ENCODE peak calls at places on chromosomes 12 and 14, in nine cellular contexts. X is PC-3, J is GM23338, V is GM23248, U is neural progenitor cell, E is MM.1S, T is HCT116, B is SK-N-SH, R is hepatocyte. I is an unnamed sample. For H4K20me1 and H3K79me2, the result is how much of the 10 kb centered on the place peaks cover.

GRCh38 chr14:59429798-59430197 is 35.4 kb downstream of the GPR135 start:
- DNase-seq in V (no peak), E (no peak), T (no peak), X (no peak), B (no peak), U (no peak), R (no peak), J (no peak), I (no peak)

GRCh38 chr12:103268831-103269514 is 226.8 kb downstream of the C12orf42 start:
- DNase-seq in V (no peak), T (no peak), E (no peak), R (no peak), U (no peak), X (no peak), J (no peak), B (no peak), I (no peak)

GRCh38 chr12:106305376-106305775 is 2.8 kb downstream of the TCP11L2 start:
- DNase-seq in J (peak), V (peak), T (no peak), U (peak), R (peak), B (no peak), X (no peak), E (no peak), I (no peak)

GRCh38 chr14:79018846-79019245 is 848.7 kb downstream of the NRXN3 start:
- DNase-seq in V (peak), J (no peak), X (peak), E (no peak), T (no peak), U (no peak), B (no peak), R (no peak), I (no peak)

GRCh38 chr12:13024151-13024946 is 19.8 kb upstream of the FAM234B start:
- DNase-seq in U (peak), E (peak), V (peak), J (peak), B (no peak), R (peak), X (no peak), T (peak), I (no peak)

GRCh38 chr12:65878540-65878939 is 54.3 kb downstream of the HMGA2 start:
- DNase-seq in U (peak), R (peak), V (peak), E (no peak), B (no peak), J (peak), T (no peak), X (peak), I (no peak)

GRCh38 chr12:75631809-75632208 is 120.4 kb upstream of the KRR1 start:
- DNase-seq in X (no peak), R (no peak), V (peak), J (no peak), E (no peak), B (no peak), U (peak), T (no peak), I (no peak)

GRCh38 chr12:46386877-46387629 is 14.5 kb upstream of the SLC38A2 start:
- DNase-seq in B (no peak), U (peak), J (peak), T (no peak), X (peak), R (no peak), E (peak), V (peak), I (peak)

GRCh38 chr14:89000007-89000942 is 175.8 kb downstream of the TTC8 start:
- DNase-seq in E (no peak), B (no peak), T (peak), V (peak), X (peak), U (peak), R (peak), J (peak), I (no peak)

GRCh38 chr12:1791104-1791927 is 29.0 kb upstream of the LRTM2 start:
- DNase-seq in B (peak), E (peak), T (peak), R (peak), X (peak), U (peak), V (peak), J (peak), I (peak)

GRCh38 chr12:98066251-98066650 is 449.1 kb upstream of the TMPO start:
- DNase-seq in J (no peak), E (no peak), U (no peak), X (no peak), B (no peak), R (no peak), V (no peak), T (no peak), I (no peak)

GRCh38 chr12:22105542-22105941 is 59.5 kb downstream of the CMAS start:
- DNase-seq in T (no peak), R (no peak), V (no peak), U (no peak), E (no peak), J (no peak), X (no peak), B (no peak), I (no peak)

GRCh38 chr12:20601668-20602280 is 93.4 kb upstream of the SLCO1C1 start:
- DNase-seq in V (peak), J (peak), T (peak), U (peak), R (peak), B (peak), X (peak), E (peak), I (peak)

GRCh38 chr14:103546651-103547454 is 15.6 kb downstream of the BAG5 start:
- DNase-seq in B (peak), V (peak), X (peak), T (peak), U (peak), R (peak), E (peak), J (peak), I (peak)

GRCh38 chr14:91873476-91874265 is 6.3 kb upstream of the TC2N start:
- DNase-seq in U (no peak), B (no peak), E (no peak), T (no peak), R (no peak), X (peak), V (no peak), J (no peak), I (peak)

GRCh38 chr12:91361864-91362263 is 179.2 kb upstream of the DCN start:
- DNase-seq in R (peak), J (peak), B (no peak), U (peak), T (peak), V (peak), E (peak), X (peak), I (peak)

GRCh38 chr12:63038361-63039100 is 103.6 kb upstream of the PPM1H start:
- DNase-seq in B (no peak), R (no peak), E (no peak), V (no peak), J (no peak), U (no peak), X (no peak), T (no peak), I (no peak)

GRCh38 chr14:103122578-103123127 is 608 bp upstream of the TNFAIP2 start:
- DNase-seq in E (no peak), V (peak), U (peak), R (no peak), T (no peak), B (peak), X (no peak), J (no peak), I (no peak)

GRCh38 chr12:85575115-85576096 is 260.8 kb downstream of the RASSF9 start:
- DNase-seq in J (peak), X (peak), T (peak), R (peak), E (peak), U (peak), V (peak), B (peak), I (peak)

GRCh38 chr14:69090187-69090789 is 62.6 kb downstream of the DCAF5 start:
- DNase-seq in T (peak), B (peak), X (peak), U (peak), J (peak), E (peak), R (peak), V (peak), I (peak)

GRCh38 chr12:26691234-26691970 is 141.6 kb downstream of the ITPR2 start:
- DNase-seq in B (no peak), R (peak), T (peak), J (peak), V (peak), U (peak), X (peak), E (no peak), I (no peak)

GRCh38 chr14:60631842-60632241 is 17.4 kb downstream of the SIX1 start:
- DNase-seq in V (no peak), R (no peak), U (no peak), B (no peak), J (no peak), E (no peak), T (no peak), X (no peak), I (no peak)

GRCh38 chr12:58529897-58530296 is 390.4 kb downstream of the LRIG3 start:
- DNase-seq in T (no peak), V (peak), X (peak), U (no peak), B (no peak), J (no peak), R (peak), E (no peak), I (no peak)

GRCh38 chr12:569803-570236 is 93.4 kb downstream of the NINJ2 start:
- DNase-seq in V (peak), B (peak), X (peak), T (peak), U (peak), R (peak), J (peak), E (peak), I (peak)

GRCh38 chr14:104856157-104856868 is 8.8 kb upstream of the CEP170B start:
- DNase-seq in V (no peak), B (no peak), T (no peak), E (no peak), R (no peak), U (no peak), X (no peak), J (no peak), I (no peak)

GRCh38 chr12:108722463-108722862 is 8.9 kb downstream of the CORO1C start:
- DNase-seq in X (no peak), B (no peak), V (peak), U (no peak), R (no peak), J (no peak), E (no peak), T (no peak), I (no peak)

GRCh38 chr12:93990832-93991748 is 157.3 kb upstream of the PLXNC1 start:
- DNase-seq in T (no peak), J (peak), X (no peak), U (peak), R (peak), B (peak), V (peak), E (no peak), I (no peak)

GRCh38 chr12:105539735-105540134 is 209.2 kb downstream of the C12orf75 start:
- DNase-seq in U (no peak), J (no peak), R (no peak), T (no peak), V (no peak), E (no peak), X (no peak), B (no peak), I (no peak)

GRCh38 chr12:53048780-53049401 is 974 bp upstream of the TNS2 start:
- DNase-seq in R (peak), T (no peak), X (no peak), V (peak), B (peak), J (peak), E (no peak), U (peak), I (no peak)

GRCh38 chr12:62862259-62862881 is 72.6 kb downstream of the PPM1H start:
- DNase-seq in X (peak), T (no peak), B (no peak), U (no peak), R (no peak), J (no peak), E (no peak), V (peak), I (no peak)

GRCh38 chr12:45695035-45695434 is 34.5 kb upstream of the ARID2 start:
- DNase-seq in V (no peak), R (no peak), T (no peak), X (no peak), E (no peak), U (no peak), B (no peak), J (no peak), I (no peak)

GRCh38 chr12:132150780-132151144 is 6.5 kb downstream of the NOC4L start:
- DNase-seq in R (no peak), T (no peak), B (no peak), X (no peak), V (no peak), E (no peak), U (no peak), J (no peak), I (no peak)

DNA sequence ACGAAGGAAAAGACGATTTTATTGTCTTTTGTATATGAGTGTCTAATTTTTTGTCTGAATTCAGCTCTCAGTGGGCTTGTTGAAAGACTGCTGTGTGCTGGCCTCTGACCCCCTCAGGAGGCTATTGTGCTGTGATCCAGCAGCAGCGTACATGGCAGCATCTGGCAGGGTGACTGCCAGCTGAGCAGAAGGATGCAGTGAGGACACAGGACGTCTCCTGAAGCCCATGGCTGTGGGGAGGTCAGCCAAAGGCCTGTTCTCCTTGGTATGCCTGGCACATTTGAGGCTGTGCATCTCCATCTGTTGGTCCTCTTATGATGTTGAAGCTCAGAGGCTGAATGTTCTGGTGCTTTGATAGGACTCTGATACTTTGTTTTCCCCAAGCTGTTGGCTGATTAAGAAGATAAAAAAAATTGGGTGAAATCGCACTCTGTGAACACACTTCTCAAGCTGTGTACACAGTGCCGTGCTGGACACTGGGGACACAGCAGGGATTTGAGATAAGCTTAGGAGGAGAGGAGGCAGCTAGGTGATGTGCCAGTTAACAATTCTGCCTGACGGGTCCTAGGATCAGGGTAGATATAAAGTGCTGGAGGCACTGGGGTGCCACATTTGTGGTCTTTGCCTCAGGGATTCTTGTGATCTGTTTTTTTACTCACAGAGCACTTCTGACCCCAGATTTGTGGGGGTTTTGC is 37.5 kb downstream of the EID3 start:
- DNase-seq in X (no peak), B (no peak), U (no peak), T (no peak), J (no peak), V (no peak), E (no peak), R (no peak), I (no peak)
- H4K20me1 ChIP-seq in X (under half), B (under half), U (under half), T (under half), J (under half), V (under half), E (under half), R (under half), I (under half)

DNA sequence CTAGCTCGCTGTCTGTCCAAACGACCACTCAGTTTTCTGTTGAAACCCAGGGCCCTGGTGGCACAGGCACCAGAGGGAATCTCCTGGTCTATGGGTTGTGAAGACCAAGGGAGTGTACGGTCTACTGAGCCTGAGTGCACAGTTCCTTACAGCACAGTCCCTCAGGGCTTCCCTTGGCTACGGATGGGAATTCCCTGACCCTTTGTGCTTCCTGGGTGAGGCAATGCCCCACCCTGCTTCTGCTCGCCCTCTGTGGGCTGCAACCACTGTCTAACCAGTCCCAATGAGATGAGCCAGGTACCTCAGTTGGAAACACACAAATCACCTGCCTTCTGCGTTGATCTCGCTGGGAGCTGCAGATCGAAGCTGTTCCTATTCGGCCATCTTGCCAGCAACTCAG is 22.6 kb downstream of the GPHN start:
- DNase-seq in J (no peak), U (no peak), R (no peak), B (no peak), T (no peak), E (no peak), X (peak), V (no peak), I (no peak)
- H3K79me2 ChIP-seq in J (half or more), U (half or more), R (under half), B (under half), T (half or more), E (under half), X (half or more), V (under half), I (under half)

GRCh38 chr12:128783129-128783574 is 40.6 kb downstream of the SLC15A4 start:
- DNase-seq in R (no peak), J (no peak), E (no peak), B (no peak), X (no peak), V (peak), U (no peak), T (no peak), I (no peak)

GRCh38 chr12:128784030-128784770 is 39.6 kb downstream of the SLC15A4 start:
- DNase-seq in V (peak), E (no peak), B (no peak), T (no peak), R (no peak), X (peak), U (no peak), J (no peak), I (no peak)

GRCh38 chr12:128779901-128780300 is 43.9 kb downstream of the SLC15A4 start:
- DNase-seq in B (no peak), J (no peak), T (no peak), R (no peak), X (no peak), V (no peak), U (no peak), E (no peak), I (no peak)
- TF ChIP-seq EZH2phosphoT487 in B (no peak), J (no peak), T (no peak), R (no peak), X (no peak), V (no peak), U (no peak), E (no peak), I (no peak)

DNA sequence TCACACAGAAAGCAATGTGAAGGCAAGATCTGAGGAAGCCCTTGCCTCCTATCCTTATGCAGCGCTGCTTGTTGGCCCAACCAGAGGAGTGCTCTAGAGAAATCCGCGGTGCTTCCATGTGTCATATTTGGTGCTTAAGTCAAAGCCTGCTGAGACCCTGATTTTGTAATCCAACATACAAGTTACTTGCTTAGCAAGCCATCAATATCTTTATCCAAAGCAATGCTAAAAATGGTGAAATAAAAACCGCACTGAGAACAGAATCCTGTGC is 250.0 kb downstream of the MED13L start:
- DNase-seq in V (no peak), R (no peak), X (no peak), J (peak), T (no peak), E (no peak), B (no peak), U (no peak), I (no peak)
- H4K20me1 ChIP-seq in V (under half), R (half or more), X (under half), J (under half), T (under half), E (under half), B (half or more), U (under half), I (under half)

DNA sequence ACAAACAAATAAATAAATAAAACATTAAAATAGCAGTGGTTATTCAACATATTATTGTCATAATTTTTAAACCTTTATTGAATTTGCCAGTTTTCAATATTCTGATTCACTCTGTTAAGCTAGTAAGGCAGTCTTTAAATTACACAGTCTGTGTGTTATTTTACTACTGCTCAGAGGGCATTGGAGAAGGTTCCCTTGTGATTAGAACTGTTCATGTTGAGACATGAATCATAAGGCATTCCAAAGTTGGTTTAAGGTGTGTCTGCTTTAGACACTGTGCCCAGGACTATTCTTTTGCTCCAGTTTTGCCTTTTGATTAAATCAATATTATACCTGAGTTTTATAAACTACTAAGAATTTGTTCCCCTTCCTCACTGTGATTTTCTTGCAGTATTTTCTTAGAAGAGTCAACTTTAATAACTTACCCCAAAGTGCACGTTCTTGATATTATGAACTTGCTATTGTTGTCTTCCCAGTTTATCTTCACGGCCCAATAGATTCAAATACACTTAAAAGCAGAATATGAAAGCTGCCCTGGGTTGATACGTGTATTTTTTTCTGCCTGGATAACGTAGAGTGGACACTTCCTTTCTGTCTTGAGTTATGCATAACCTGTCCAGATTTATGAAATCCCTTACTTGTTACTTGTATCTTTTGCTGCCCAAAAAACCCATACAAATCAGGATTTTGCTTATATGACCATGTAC is 105.3 kb upstream of the BCAT1 start:
- DNase-seq in J (no peak), X (peak), V (no peak), B (no peak), T (no peak), R (no peak), E (no peak), U (no peak), I (peak)
- H3K79me2 ChIP-seq in J (under half), X (under half), V (under half), B (under half), T (under half), R (under half), E (half or more), U (under half), I (half or more)

DNA sequence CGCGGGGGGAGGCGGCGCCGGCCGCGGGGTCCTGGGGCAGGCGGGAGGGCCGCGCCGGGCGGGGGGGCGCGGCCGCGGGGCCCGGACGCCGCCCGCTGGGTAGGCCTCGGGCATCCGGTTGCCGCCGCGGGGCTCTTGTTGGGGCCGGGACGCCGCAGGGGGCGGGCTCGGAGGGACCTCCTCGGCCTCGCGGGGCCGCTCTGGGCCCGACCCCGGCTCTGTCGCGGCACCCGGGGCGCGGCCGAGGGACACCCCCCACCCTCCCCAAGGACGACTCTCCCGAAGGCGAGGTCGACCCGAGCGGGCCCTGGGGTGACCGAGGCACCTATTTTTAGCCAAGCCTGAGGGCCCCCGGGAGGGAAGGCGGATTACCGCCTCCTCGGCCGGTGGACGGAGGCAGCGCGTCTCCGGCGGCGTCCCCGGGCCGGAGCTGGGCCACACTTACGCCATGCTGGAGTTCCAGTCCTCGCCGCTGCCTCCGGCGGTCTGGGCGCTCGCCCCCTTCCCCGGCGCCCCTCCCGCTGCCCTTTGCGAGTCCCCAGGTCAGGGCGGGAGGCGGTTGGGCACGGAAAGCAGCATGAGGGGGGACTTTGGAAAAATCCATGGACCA is 499 bp downstream of the KTN1 start:
- DNase-seq in T (no peak), V (peak), B (peak), J (peak), R (peak), E (peak), U (peak), X (peak), I (peak)
- TF ChIP-seq EZH2phosphoT487 in T (no peak), V (no peak), B (no peak), J (no peak), R (no peak), E (no peak), U (no peak), X (no peak), I (no peak)